ENCODE peak calls at places on chromosomes 7 and 10, in five cellular contexts. B is fibroblast of pulmonary artery, K is stomach, J is OCI-LY7, A is aorta. U is an unnamed sample.

GRCh38 chr10:116403740-116404250 is 23.9 kb upstream of the PNLIPRP3 start:
- DNase-seq in B (no peak), K (no peak), J (no peak), A (no peak), U (no peak)

GRCh38 chr7:2575046-2575732 is 16.4 kb downstream of the IQCE start:
- DNase-seq in B (no peak), K (no peak), J (no peak), A (no peak), U (no peak)

GRCh38 chr7:149753370-149754233 is 19.8 kb downstream of the ZNF467 start:
- DNase-seq in B (peak), K (peak), J (no peak), A (no peak), U (peak)

GRCh38 chr10:89644691-89644966 is 413 bp downstream of the PANK1 start:
- DNase-seq in B (no peak), K (no peak), J (peak), A (no peak), U (no peak)

GRCh38 chr7:1569016-1569415 is 816 bp downstream of the PSMG3 start:
- DNase-seq in B (no peak), K (no peak), J (no peak), A (no peak), U (no peak)

GRCh38 chr7:139916717-139917395 is 87.8 kb downstream of the TBXAS1 start:
- DNase-seq in B (no peak), K (no peak), J (peak), A (no peak), U (no peak)

GRCh38 chr7:10156972-10157371 is 816.7 kb upstream of the PHF14 start:
- DNase-seq in B (peak), K (no peak), J (no peak), A (no peak), U (no peak)

GRCh38 chr10:6218692-6219493 is 16.2 kb downstream of the PFKFB3 start:
- DNase-seq in B (peak), K (no peak), J (no peak), A (no peak), U (peak)

GRCh38 chr10:7576340-7576739 is 90.4 kb downstream of the ITIH5 start:
- DNase-seq in B (no peak), K (no peak), J (no peak), A (no peak), U (no peak)

GRCh38 chr7:27046854-27047549 is 48.8 kb downstream of the HOXA1 start:
- DNase-seq in B (peak), K (no peak), J (no peak), A (no peak), U (no peak)

GRCh38 chr7:1354661-1355567 is 104.4 kb downstream of the MICALL2 start:
- DNase-seq in B (no peak), K (no peak), J (no peak), A (peak), U (no peak)

GRCh38 chr7:55521543-55522267 is 50.6 kb downstream of the VOPP1 start:
- DNase-seq in B (no peak), K (peak), J (no peak), A (no peak), U (no peak)

GRCh38 chr7:150383710-150384397 is 4.7 kb downstream of the ZNF775 start:
- DNase-seq in B (no peak), K (no peak), J (no peak), A (no peak), U (no peak)

GRCh38 chr10:120087109-120087508 is 194.6 kb downstream of the SEC23IP start:
- DNase-seq in B (no peak), K (no peak), J (no peak), A (no peak), U (no peak)

GRCh38 chr10:23035569-23035968 is 59.8 kb upstream of the MSRB2 start:
- DNase-seq in B (no peak), K (no peak), J (no peak), A (no peak), U (no peak)

GRCh38 chr10:99395750-99396445 is 34.5 kb downstream of the GOT1 start:
- DNase-seq in B (peak), K (no peak), J (no peak), A (no peak), U (peak)

GRCh38 chr10:95444792-95445191 is 116.4 kb downstream of the SORBS1 start:
- DNase-seq in B (no peak), K (no peak), J (no peak), A (no peak), U (no peak)

GRCh38 chr10:43226441-43226840 is 40.4 kb downstream of the RASGEF1A start:
- DNase-seq in B (no peak), K (no peak), J (no peak), A (no peak), U (no peak)

GRCh38 chr10:86594535-86594934 is 59.8 kb upstream of the OPN4 start:
- DNase-seq in B (peak), K (no peak), J (no peak), A (no peak), U (peak)

DNA sequence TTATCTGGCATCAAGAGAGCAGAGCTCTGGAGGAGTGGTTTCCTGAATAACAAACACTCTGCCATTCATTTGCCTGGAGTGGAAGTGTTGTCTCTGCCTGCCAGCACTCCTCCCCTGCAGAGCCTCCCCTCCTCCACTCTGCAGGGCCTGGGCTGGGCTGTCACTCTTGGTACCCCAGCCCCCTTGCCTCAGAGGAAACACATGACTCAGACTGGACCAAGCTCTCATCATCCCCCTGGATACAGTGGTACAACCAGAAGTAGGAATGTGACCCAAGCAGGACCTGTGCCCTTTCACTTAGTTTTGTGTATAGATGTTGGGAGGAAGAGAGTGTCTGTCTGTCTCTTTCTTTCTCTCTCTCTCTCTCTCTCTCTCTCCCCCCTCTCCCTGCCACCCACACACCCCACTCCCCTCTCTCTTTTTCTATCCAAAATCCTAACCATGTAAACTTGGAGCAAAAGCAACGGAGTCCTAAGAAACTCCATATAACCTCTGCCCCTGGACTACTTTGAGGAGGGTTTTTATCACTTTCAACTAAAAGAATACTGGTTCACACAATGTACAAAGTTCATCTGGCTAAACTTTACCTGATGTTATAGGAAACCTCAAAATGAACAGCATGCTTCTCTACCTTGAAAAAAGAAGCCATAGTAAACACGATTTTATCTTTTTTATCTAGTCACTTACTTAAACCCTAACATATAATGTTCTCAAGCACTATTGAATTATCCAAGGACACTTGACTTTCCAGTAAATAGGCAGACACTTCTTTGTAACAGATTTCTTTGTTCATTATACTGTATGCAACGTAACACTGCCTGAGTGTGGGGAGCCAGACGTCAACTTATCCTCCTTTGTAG is 43.8 kb downstream of the DOCK4 start:
- DNase-seq in B (peak), K (no peak), J (no peak), A (peak), U (peak)
- H3K4me3 ChIP-seq in B (no peak), K (no peak), J (no peak), A (no peak), U (no peak)

GRCh38 chr7:101900103-101900502 is 82.7 kb downstream of the CUX1 start:
- DNase-seq in B (no peak), K (no peak), J (no peak), A (peak), U (no peak)
- H3K4me3 ChIP-seq in B (no peak), K (no peak), J (no peak), A (peak), U (no peak)

DNA sequence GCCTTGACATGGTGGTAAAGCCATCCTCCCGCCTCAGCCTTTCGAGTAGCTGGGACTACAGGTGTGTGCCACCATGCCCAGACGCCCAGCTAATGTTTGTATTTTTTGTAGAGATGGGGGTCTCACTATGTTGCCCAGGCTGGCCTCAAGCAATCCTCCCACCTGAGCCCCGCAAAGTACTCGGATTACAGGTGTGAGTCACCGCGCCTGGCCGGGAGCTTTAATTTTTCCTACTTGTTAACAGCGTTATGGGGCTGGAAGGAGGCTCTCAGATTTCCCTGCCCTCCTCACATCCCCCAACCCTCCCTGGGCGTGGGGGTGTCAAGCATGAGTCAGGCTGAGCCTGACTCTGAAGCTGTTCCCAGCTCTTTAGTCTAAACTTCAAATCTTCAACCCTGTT is 8.3 kb downstream of the ALKBH4 start:
- DNase-seq in B (no peak), K (no peak), J (no peak), A (no peak), U (peak)
- H3K4me3 ChIP-seq in B (no peak), K (no peak), J (no peak), A (no peak), U (no peak)

DNA sequence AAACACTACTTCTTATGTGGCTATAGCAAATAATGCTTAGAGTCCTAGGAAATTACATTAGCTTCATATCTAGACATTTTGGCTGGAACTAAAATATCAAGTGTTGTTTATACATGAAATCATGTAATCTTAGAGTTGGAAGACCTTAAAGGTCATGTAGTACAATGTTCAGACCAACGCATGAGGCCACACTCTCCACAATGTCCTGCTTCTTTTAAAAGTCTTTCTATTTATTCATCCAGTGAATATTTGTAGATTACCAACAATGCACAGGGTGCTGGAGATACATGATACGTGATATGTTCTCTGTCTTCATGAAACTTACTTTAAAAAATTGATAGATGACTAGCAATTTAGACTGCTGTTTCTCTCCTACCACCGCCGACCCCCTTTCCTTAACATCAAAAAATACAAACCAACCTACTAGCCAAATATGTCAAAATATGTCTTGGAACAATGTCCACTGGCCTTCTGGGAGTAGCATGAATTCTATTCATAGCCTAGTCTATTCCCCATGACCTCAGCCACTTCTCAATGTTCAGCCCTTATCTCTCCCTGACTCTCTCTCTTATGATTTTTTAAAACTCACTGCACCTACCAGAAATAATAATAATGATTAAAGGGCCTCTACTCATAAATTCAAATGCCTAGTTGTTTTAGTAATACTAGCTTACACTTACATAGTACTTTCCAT is 59.5 kb upstream of the CAV2 start:
- DNase-seq in B (peak), K (no peak), J (no peak), A (no peak), U (no peak)
- H3K4me3 ChIP-seq in B (no peak), K (no peak), J (no peak), A (no peak), U (peak)

GRCh38 chr7:30327813-30328212 is 43.4 kb downstream of the ZNRF2 start:
- DNase-seq in B (peak), K (no peak), J (no peak), A (no peak), U (peak)

GRCh38 chr7:30321089-30321991 is 36.9 kb downstream of the ZNRF2 start:
- DNase-seq in B (peak), K (no peak), J (peak), A (no peak), U (peak)

GRCh38 chr7:30320392-30320791 is 36.0 kb downstream of the ZNRF2 start:
- DNase-seq in B (no peak), K (no peak), J (no peak), A (no peak), U (no peak)

GRCh38 chr7:30321992-30322637 is 37.7 kb downstream of the ZNRF2 start:
- DNase-seq in B (peak), K (no peak), J (peak), A (no peak), U (peak)

GRCh38 chr7:30322656-30323355 is 38.4 kb downstream of the ZNRF2 start:
- DNase-seq in B (no peak), K (no peak), J (peak), A (no peak), U (no peak)
- H3K4me3 ChIP-seq in B (no peak), K (no peak), J (peak), A (no peak), U (no peak)

GRCh38 chr7:5695037-5695708 is 86.3 kb downstream of the RNF216 start:
- DNase-seq in B (peak), K (no peak), J (peak), A (peak), U (peak)
- H3K4me3 ChIP-seq in B (peak), K (peak), J (no peak), A (peak), U (peak)

U was measured in adipocyte.